ENCODE peak calls at places on chromosome 1, in five cellular contexts. F is kidney tubule cell, B is progenitor cell of endocrine pancreas, N is fibroblast of mammary gland, W is Caco-2. K is an unnamed sample.

GRCh38 chr1:31753623-31754349 is 10.4 kb downstream of the ADGRB2 start:
- DNase-seq in B (no peak), F (peak), W (no peak), N (peak), K (no peak)

GRCh38 chr1:71228236-71228635 is 147.4 kb upstream of the ZRANB2 start:
- DNase-seq in W (no peak), N (peak), B (no peak), F (no peak), K (no peak)

GRCh38 chr1:152645146-152645545 is 18.0 kb upstream of the LCE2D start:
- DNase-seq in N (no peak), B (no peak), F (peak), W (no peak), K (no peak)

GRCh38 chr1:211951856-211952255 is 83.5 kb downstream of the INTS7 start:
- DNase-seq in N (peak), F (peak), W (no peak), B (no peak), K (no peak)

GRCh38 chr1:79283451-79283850 is 276.9 kb upstream of the ADGRL4 start:
- DNase-seq in W (no peak), F (no peak), N (no peak), B (no peak), K (no peak)

GRCh38 chr1:17826165-17826488 is 71.0 kb downstream of the ACTL8 start:
- DNase-seq in N (peak), W (peak), B (peak), F (peak), K (peak)

GRCh38 chr1:184910596-184910995 is 63.7 kb downstream of the NIBAN1 start:
- DNase-seq in F (no peak), N (peak), W (no peak), B (no peak), K (no peak)

GRCh38 chr1:195082183-195082582 is 1526.1 kb downstream of the KCNT2 start:
- DNase-seq in W (no peak), N (no peak), B (no peak), F (no peak), K (no peak)

GRCh38 chr1:3441880-3442279 is 12.6 kb upstream of the ARHGEF16 start:
- DNase-seq in W (no peak), B (no peak), N (no peak), F (no peak), K (no peak)

GRCh38 chr1:6880951-6881690 is 95.9 kb downstream of the CAMTA1 start:
- DNase-seq in W (no peak), B (no peak), N (no peak), F (peak), K (no peak)

GRCh38 chr1:94746635-94747525 is 73.3 kb upstream of the SLC44A3 start:
- DNase-seq in F (no peak), W (peak), B (no peak), N (peak), K (no peak)

GRCh38 chr1:38784452-38785284 is 74.9 kb downstream of the RRAGC start:
- DNase-seq in N (no peak), W (no peak), F (peak), B (no peak), K (no peak)

GRCh38 chr1:4331371-4332163 is 322.8 kb upstream of the AJAP1 start:
- DNase-seq in W (no peak), N (no peak), F (no peak), B (no peak), K (no peak)

K was measured in HuH-7.5.